ENCODE peak calls at places on chromosomes 11 and 22, in ten cellular contexts. A, G, E, P, W, D, O, H, R and T are unnamed samples.

GRCh38 chr22:32005453-32005852 is 37.6 kb upstream of the SLC5A1 start:
- DNase-seq in A (no peak), G (no peak), E (peak), P (no peak), W (no peak), D (no peak), O (peak), H (no peak), R (peak), T (no peak)

GRCh38 chr22:49553518-49554295 is 274.0 kb downstream of the BRD1 start:
- DNase-seq in A (peak), G (no peak), E (no peak), P (no peak), W (no peak), D (no peak), O (no peak), H (no peak), R (no peak), T (peak)

GRCh38 chr11:130765369-130765768 is 150.9 kb downstream of the SNX19 start:
- DNase-seq in A (no peak), G (no peak), E (no peak), P (no peak), W (no peak), D (no peak), O (no peak), H (no peak), R (no peak), T (peak)

GRCh38 chr11:65879622-65880021 is at the start of gene CTSW:
- DNase-seq in A (no peak), G (no peak), E (no peak), P (no peak), W (no peak), D (no peak), O (no peak), H (no peak), R (no peak), T (no peak)

GRCh38 chr11:66015094-66015881 is 3.5 kb downstream of the CST6 start:
- DNase-seq in A (no peak), G (peak), E (peak), P (no peak), W (no peak), D (no peak), O (peak), H (no peak), R (peak), T (no peak)

GRCh38 chr22:49018601-49019000 is 809.1 kb downstream of the BRD1 start:
- DNase-seq in A (no peak), G (no peak), E (no peak), P (peak), W (no peak), D (no peak), O (no peak), H (peak), R (no peak), T (no peak)

GRCh38 chr11:72475359-72475758 is 41.0 kb upstream of the CLPB start:
- DNase-seq in A (no peak), G (no peak), E (no peak), P (no peak), W (no peak), D (no peak), O (no peak), H (no peak), R (no peak), T (no peak)

GRCh38 chr11:95790933-95791247 is 592 bp downstream of the CEP57 start:
- DNase-seq in A (peak), G (no peak), E (peak), P (peak), W (peak), D (peak), O (peak), H (peak), R (peak), T (peak)

GRCh38 chr11:82718307-82718706 is 15.4 kb downstream of the FAM181B start:
- DNase-seq in A (no peak), G (no peak), E (peak), P (no peak), W (no peak), D (no peak), O (peak), H (peak), R (peak), T (peak)

GRCh38 chr11:110908401-110909106 is 196.3 kb upstream of the ARHGAP20 start:
- DNase-seq in A (no peak), G (no peak), E (peak), P (no peak), W (no peak), D (no peak), O (peak), H (no peak), R (peak), T (no peak)

GRCh38 chr22:46007003-46007847 is 30.3 kb upstream of the WNT7B start:
- DNase-seq in A (no peak), G (peak), E (peak), P (no peak), W (peak), D (peak), O (peak), H (peak), R (peak), T (no peak)

GRCh38 chr22:33562484-33562883 is 357.8 kb downstream of the LARGE1 start:
- DNase-seq in A (no peak), G (no peak), E (no peak), P (no peak), W (no peak), D (no peak), O (no peak), H (no peak), R (no peak), T (no peak)

GRCh38 chr22:42074846-42075245 is 798 bp downstream of the PHETA2 start:
- DNase-seq in A (no peak), G (peak), E (no peak), P (no peak), W (no peak), D (no peak), O (no peak), H (no peak), R (no peak), T (no peak)

GRCh38 chr11:107182983-107183382 is 164.7 kb upstream of the GUCY1A2 start:
- DNase-seq in A (no peak), G (no peak), E (no peak), P (no peak), W (no peak), D (no peak), O (no peak), H (no peak), R (no peak), T (no peak)

GRCh38 chr11:20452585-20452984 is 65.1 kb downstream of the PRMT3 start:
- DNase-seq in A (no peak), G (no peak), E (no peak), P (no peak), W (no peak), D (no peak), O (no peak), H (no peak), R (no peak), T (no peak)

GRCh38 chr11:122440783-122441701 is 214.5 kb upstream of the UBASH3B start:
- DNase-seq in A (no peak), G (peak), E (peak), P (peak), W (no peak), D (peak), O (peak), H (no peak), R (peak), T (peak)

DNA sequence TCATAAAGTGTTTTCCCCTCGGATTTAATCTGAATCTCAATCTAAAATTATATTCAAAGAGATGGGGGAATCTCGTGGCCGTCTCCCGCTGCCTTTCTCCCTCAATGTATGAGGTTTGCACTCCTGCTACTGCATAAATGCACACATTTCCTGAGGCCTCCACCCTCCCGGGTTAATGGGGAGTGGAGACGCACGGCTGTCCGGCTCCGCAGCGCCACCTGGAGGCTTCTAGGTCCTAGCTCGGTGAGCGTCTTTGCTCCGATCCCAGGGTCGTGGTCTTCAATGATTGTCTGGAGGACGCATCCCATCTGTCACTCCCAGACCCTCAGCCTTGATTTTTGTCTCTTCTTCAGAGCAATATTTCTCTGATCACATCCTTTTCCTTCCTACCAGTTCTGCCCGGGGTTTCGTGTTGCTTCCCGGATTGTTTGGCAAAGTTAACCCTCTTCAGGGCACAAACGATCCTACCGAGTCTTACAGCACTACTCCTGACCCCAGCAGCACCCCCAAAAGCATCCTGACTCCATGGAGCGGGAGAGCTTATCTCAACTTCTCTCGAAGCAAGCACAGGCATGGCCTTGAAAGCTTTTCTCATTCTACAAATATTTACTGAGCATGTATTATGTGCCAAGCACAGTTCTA is at the start of gene LMO1:
- DNase-seq in A (peak), G (peak), E (peak), P (peak), W (peak), D (peak), O (peak), H (peak), R (peak), T (peak)
- TF ChIP-seq CTCF in A (peak), G (peak), E (peak), P (peak), W (peak), D (peak), O (peak), H (peak), R (peak), T (peak)

GRCh38 chr22:43202326-43202725 is 15.4 kb upstream of the TTLL12 start:
- DNase-seq in A (no peak), G (no peak), E (no peak), P (no peak), W (no peak), D (no peak), O (no peak), H (no peak), R (no peak), T (no peak)
- TF ChIP-seq CTCF in A (no peak), G (no peak), E (no peak), P (no peak), W (no peak), D (no peak), O (no peak), H (no peak), R (no peak), T (no peak)

DNA sequence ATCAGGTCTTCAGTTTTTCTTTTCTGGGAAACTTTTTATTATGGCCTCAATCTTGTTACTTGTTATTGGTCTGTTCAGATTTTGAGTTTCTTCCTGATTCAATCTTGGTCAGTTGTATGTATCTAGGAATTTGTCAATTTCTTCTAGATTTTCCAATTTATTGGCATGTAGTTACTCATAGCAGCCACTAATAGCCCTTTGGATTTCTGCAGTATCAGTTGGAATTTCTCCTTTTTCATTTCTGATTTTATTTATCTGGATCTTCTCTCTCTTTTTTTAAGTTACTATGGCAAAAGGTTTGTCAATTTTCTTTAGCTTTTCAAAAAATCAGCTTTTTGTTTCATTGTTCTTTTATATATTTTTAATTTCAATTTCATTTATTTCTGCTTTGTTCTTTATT is 419.6 kb upstream of the KIRREL3 start:
- DNase-seq in A (no peak), G (no peak), E (no peak), P (no peak), W (no peak), D (no peak), O (no peak), H (no peak), R (no peak), T (no peak)
- TF ChIP-seq CTCF in A (peak), G (no peak), E (no peak), P (peak), W (no peak), D (no peak), O (no peak), H (no peak), R (no peak), T (no peak)

GRCh38 chr11:117479372-117479771 is 151.7 kb downstream of the CEP164 start:
- DNase-seq in A (no peak), G (no peak), E (no peak), P (no peak), W (no peak), D (no peak), O (no peak), H (peak), R (no peak), T (no peak)
- TF ChIP-seq CTCF in A (peak), G (no peak), E (no peak), P (no peak), W (no peak), D (no peak), O (no peak), H (no peak), R (no peak), T (no peak)

DNA sequence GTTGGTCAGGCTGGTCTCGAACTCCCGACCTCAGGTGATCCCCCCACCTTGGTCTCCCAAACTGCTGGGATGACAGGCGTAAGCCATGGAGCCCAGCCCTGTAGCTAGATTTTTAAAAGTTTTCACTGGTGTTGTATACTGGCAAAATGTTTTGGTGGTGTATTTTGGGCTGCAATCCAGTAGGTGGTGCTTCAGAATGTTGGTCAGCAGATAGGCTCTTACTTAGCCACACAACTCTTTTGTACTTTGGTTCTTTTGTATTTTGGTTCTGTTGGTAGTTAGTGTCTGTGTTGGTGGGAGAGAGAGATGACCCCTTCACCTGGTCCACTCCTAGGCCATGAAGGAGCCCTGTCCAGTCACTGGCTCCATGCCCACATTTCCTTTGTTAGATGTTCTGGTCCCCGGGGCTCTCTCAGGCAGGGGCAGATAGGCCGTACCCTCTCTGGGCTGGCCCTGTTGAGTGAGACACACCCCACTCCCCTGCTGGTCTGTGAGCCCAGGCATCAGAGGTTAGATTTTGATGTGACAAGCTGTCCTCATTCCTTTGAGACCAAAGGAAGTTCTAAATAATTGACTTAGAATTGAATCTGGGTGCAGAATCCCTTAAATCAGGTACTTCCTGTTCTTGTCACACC is 123.8 kb downstream of the DDX10 start:
- DNase-seq in A (no peak), G (no peak), E (peak), P (no peak), W (no peak), D (no peak), O (peak), H (no peak), R (peak), T (no peak)
- TF ChIP-seq CTCF in A (peak), G (no peak), E (peak), P (no peak), W (no peak), D (no peak), O (peak), H (no peak), R (peak), T (peak)

GRCh38 chr11:93775289-93775688 is 8.8 kb upstream of the MED17 start:
- DNase-seq in A (no peak), G (no peak), E (peak), P (no peak), W (no peak), D (no peak), O (peak), H (no peak), R (peak), T (peak)
- TF ChIP-seq CTCF in A (peak), G (no peak), E (peak), P (peak), W (no peak), D (no peak), O (peak), H (no peak), R (peak), T (no peak)

GRCh38 chr11:76629853-76630599 is 40.5 kb downstream of the LRRC32 start:
- DNase-seq in A (no peak), G (peak), E (peak), P (no peak), W (peak), D (peak), O (peak), H (no peak), R (peak), T (no peak)
- TF ChIP-seq CTCF in A (no peak), G (no peak), E (peak), P (no peak), W (no peak), D (no peak), O (peak), H (no peak), R (no peak), T (no peak)

DNA sequence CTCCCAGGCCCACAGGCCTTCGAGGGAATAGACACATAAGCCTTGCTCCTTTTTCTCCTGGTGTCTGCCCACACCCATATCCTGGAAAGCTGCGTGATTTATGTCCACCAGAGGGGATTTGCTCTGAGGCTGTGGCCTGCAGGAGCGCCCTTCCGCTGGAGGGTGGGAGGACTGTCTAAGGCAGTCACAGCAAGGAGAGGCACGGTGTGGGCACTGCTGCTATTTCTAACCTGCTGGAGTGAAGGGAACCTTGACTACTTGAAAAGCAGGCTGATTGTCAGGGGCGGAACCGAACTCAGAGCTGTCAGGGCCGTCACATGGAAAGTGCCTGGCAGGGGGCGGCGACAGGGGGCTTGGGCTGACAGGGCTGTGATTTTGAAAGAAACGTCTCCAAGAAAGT is 3.7 kb downstream of the UPB1 start:
- DNase-seq in A (no peak), G (no peak), E (no peak), P (no peak), W (no peak), D (no peak), O (no peak), H (no peak), R (no peak), T (peak)
- TF ChIP-seq CTCF in A (no peak), G (no peak), E (no peak), P (no peak), W (no peak), D (no peak), O (no peak), H (no peak), R (no peak), T (no peak)

GRCh38 chr22:39519681-39520053 is 695 bp upstream of the ATF4 start:
- DNase-seq in A (no peak), G (peak), E (peak), P (no peak), W (peak), D (peak), O (peak), H (no peak), R (no peak), T (no peak)
- TF ChIP-seq CTCF in A (peak), G (peak), E (peak), P (no peak), W (no peak), D (peak), O (peak), H (no peak), R (peak), T (peak)

GRCh38 chr11:9700105-9700801 is 36.4 kb downstream of the SWAP70 start:
- DNase-seq in A (no peak), G (no peak), E (no peak), P (no peak), W (no peak), D (no peak), O (no peak), H (no peak), R (no peak), T (no peak)

GRCh38 chr11:9701799-9702198 is 37.9 kb downstream of the SWAP70 start:
- DNase-seq in A (no peak), G (no peak), E (no peak), P (no peak), W (no peak), D (no peak), O (no peak), H (no peak), R (no peak), T (no peak)

GRCh38 chr11:9704037-9704436 is 40.2 kb downstream of the SWAP70 start:
- DNase-seq in A (no peak), G (no peak), E (no peak), P (no peak), W (no peak), D (no peak), O (no peak), H (no peak), R (no peak), T (no peak)

GRCh38 chr11:9704620-9705019 is 40.7 kb downstream of the SWAP70 start:
- DNase-seq in A (no peak), G (no peak), E (no peak), P (no peak), W (no peak), D (no peak), O (no peak), H (no peak), R (no peak), T (no peak)

DNA sequence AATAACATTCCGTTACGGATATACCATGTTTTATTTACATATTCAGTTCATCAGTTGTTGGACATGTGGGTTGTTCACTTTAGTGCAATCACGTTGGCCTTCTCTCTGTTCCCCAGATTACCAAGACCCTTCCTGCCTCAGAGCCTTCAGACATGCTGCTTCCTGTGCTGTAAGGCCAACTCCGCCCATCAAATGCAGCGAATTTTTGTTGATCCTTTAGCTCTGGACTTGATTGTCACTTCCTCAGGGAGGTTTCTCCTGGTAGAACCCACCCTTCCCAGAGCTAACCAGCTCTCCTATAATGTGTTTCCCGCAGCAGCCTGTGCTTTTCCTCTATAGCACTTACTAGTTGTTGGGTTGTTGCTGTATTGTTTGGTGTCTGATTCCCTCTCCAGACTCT is 39.4 kb downstream of the SWAP70 start:
- DNase-seq in A (no peak), G (no peak), E (no peak), P (no peak), W (no peak), D (peak), O (no peak), H (no peak), R (no peak), T (no peak)
- TF ChIP-seq CTCF in A (no peak), G (no peak), E (no peak), P (no peak), W (no peak), D (no peak), O (no peak), H (no peak), R (no peak), T (no peak)